ENCODE peak calls at places on chromosomes 6 and 20, in four cellular contexts. Z, V, I and B are unnamed samples.

GRCh38 chr20:61927193-61927825 is 138.4 kb downstream of the TAF4 start:
- DNase-seq in Z (no peak), V (no peak), I (no peak), B (no peak)

GRCh38 chr6:13159295-13159694 is 169.0 kb downstream of the TBC1D7 start:
- DNase-seq in Z (no peak), V (no peak), I (no peak), B (no peak)

GRCh38 chr6:73688351-73688750 is 7.7 kb upstream of the CD109 start:
- DNase-seq in Z (peak; percentile 27), V (no peak), I (no peak), B (no peak)

GRCh38 chr20:726160-726559 is 42.1 kb downstream of the SLC52A3 start:
- DNase-seq in Z (no peak), V (no peak), I (no peak), B (no peak)

GRCh38 chr20:62797671-62798532 is 1.6 kb downstream of the MRGBP start:
- DNase-seq in Z (no peak), V (no peak), I (no peak), B (no peak)

GRCh38 chr6:81326856-81327561 is 425.5 kb downstream of the TENT5A start:
- DNase-seq in Z (no peak), V (no peak), I (no peak), B (no peak)

GRCh38 chr6:150981669-150982068 is 116.2 kb downstream of the MTHFD1L start:
- DNase-seq in Z (no peak), V (no peak), I (no peak), B (no peak)

GRCh38 chr6:89051725-89052124 is 28.8 kb upstream of the PNRC1 start:
- DNase-seq in Z (no peak), V (no peak), I (no peak), B (no peak)

GRCh38 chr6:161044335-161044734 is 52.8 kb downstream of the MAP3K4 start:
- DNase-seq in Z (no peak), V (no peak), I (no peak), B (no peak)

GRCh38 chr6:43924222-43924702 is 154.3 kb downstream of the VEGFA start:
- DNase-seq in Z (no peak), V (no peak), I (no peak), B (no peak)

GRCh38 chr20:59463541-59463940 is 140.8 kb upstream of the PHACTR3 start:
- DNase-seq in Z (no peak), V (no peak), I (no peak), B (no peak)

GRCh38 chr6:137094411-137095008 is 49.7 kb upstream of the IL20RA start:
- DNase-seq in Z (peak; percentile 72), V (peak; percentile 47), I (no peak), B (peak; percentile 28)

GRCh38 chr6:21554286-21554685 is 39.3 kb upstream of the SOX4 start:
- DNase-seq in Z (no peak), V (no peak), I (no peak), B (no peak)

GRCh38 chr20:5670137-5670536 is 80.1 kb upstream of the SHLD1 start:
- DNase-seq in Z (no peak), V (no peak), I (no peak), B (no peak)

GRCh38 chr6:149235130-149235561 is 82.4 kb upstream of the TAB2 start:
- DNase-seq in Z (peak; percentile 78), V (no peak), I (no peak), B (peak; percentile 90)

GRCh38 chr20:18663932-18664331 is 76.1 kb downstream of the DTD1 start:
- DNase-seq in Z (peak; percentile 66), V (no peak), I (no peak), B (no peak)

GRCh38 chr20:58480455-58481356 is 34.5 kb downstream of the APCDD1L start:
- DNase-seq in Z (no peak), V (no peak), I (no peak), B (no peak)

GRCh38 chr6:1547785-1548184 is 61.9 kb upstream of the FOXC1 start:
- DNase-seq in Z (no peak), V (no peak), I (no peak), B (no peak)

GRCh38 chr6:108947114-108947854 is 99.1 kb downstream of the ARMC2 start:
- DNase-seq in Z (peak; percentile 97), V (no peak), I (no peak), B (peak; percentile 95)

GRCh38 chr6:162728706-162729105 is 932 bp downstream of the PACRG start:
- DNase-seq in Z (no peak), V (no peak), I (no peak), B (no peak)

GRCh38 chr6:132490024-132490423 is 22.9 kb downstream of the STX7 start:
- DNase-seq in Z (no peak), V (no peak), I (no peak), B (no peak)

GRCh38 chr20:51661609-51662178 is 106.5 kb downstream of the ATP9A start:
- DNase-seq in Z (peak; percentile 60), V (no peak), I (no peak), B (peak; percentile 50)

GRCh38 chr6:20827798-20828197 is 293.5 kb downstream of the CDKAL1 start:
- DNase-seq in Z (peak; percentile 93), V (no peak), I (no peak), B (no peak)